ENCODE peak calls at places on chromosomes 5 and 9, in four cellular contexts. One of them, this sample, is unnamed.

GRCh38 chr9:34574632-34575031 is 14.9 kb downstream of the CNTFR start:
- DNase-seq in IMR-90: no peak
- DNase-seq in lower lobe of right lung: no peak
- DNase-seq in CD4-positive, alpha-beta T cell: no peak
- DNase-seq in this sample: no peak

GRCh38 chr9:21265421-21266189 is 25.8 kb upstream of the IFNA14 start:
- DNase-seq in IMR-90: no peak
- DNase-seq in lower lobe of right lung: no peak
- DNase-seq in CD4-positive, alpha-beta T cell: no peak
- DNase-seq in this sample: peak; percentile 37

GRCh38 chr5:56640763-56641406 is 174.5 kb upstream of the MAP3K1 start:
- DNase-seq in IMR-90: no peak
- DNase-seq in lower lobe of right lung: peak; percentile 63
- DNase-seq in CD4-positive, alpha-beta T cell: no peak
- DNase-seq in this sample: peak; percentile 20

GRCh38 chr5:13477118-13477737 is 467.3 kb downstream of the DNAH5 start:
- DNase-seq in IMR-90: peak; percentile 89
- DNase-seq in lower lobe of right lung: no peak
- DNase-seq in CD4-positive, alpha-beta T cell: no peak
- DNase-seq in this sample: peak; percentile 81

GRCh38 chr5:100623719-100624118 is 88.5 kb downstream of the FAM174A start:
- DNase-seq in IMR-90: peak; percentile 25
- DNase-seq in lower lobe of right lung: no peak
- DNase-seq in CD4-positive, alpha-beta T cell: no peak
- DNase-seq in this sample: peak; percentile 50

GRCh38 chr5:108381955-108382783 is at the start of gene FBXL17:
- DNase-seq in IMR-90: peak; percentile 90
- DNase-seq in lower lobe of right lung: peak; percentile 98
- DNase-seq in CD4-positive, alpha-beta T cell: peak; percentile 94
- DNase-seq in this sample: peak; percentile 69

GRCh38 chr5:78768781-78769380 is 120.3 kb upstream of the LHFPL2 start:
- DNase-seq in IMR-90: no peak
- DNase-seq in lower lobe of right lung: no peak
- DNase-seq in CD4-positive, alpha-beta T cell: no peak
- DNase-seq in this sample: no peak

GRCh38 chr5:151470440-151470839 is 23.0 kb downstream of the SLC36A1 start:
- DNase-seq in IMR-90: peak; percentile 81
- DNase-seq in lower lobe of right lung: no peak
- DNase-seq in CD4-positive, alpha-beta T cell: no peak
- DNase-seq in this sample: no peak

GRCh38 chr9:136693490-136694162 is 6.4 kb upstream of the AGPAT2 start:
- DNase-seq in IMR-90: peak; percentile 24
- DNase-seq in lower lobe of right lung: peak; percentile 79
- DNase-seq in CD4-positive, alpha-beta T cell: no peak
- DNase-seq in this sample: peak; percentile 83

GRCh38 chr9:137085918-137086530 is 761 bp upstream of the MAN1B1 start:
- DNase-seq in IMR-90: no peak
- DNase-seq in lower lobe of right lung: peak; percentile 71
- DNase-seq in CD4-positive, alpha-beta T cell: no peak
- DNase-seq in this sample: peak; percentile 19

GRCh38 chr9:88074931-88075330 is 63.3 kb downstream of the SPATA31C2 start:
- DNase-seq in IMR-90: no peak
- DNase-seq in lower lobe of right lung: no peak
- DNase-seq in CD4-positive, alpha-beta T cell: no peak
- DNase-seq in this sample: no peak

GRCh38 chr9:73813546-73813945 is 661.9 kb downstream of the ANXA1 start:
- DNase-seq in IMR-90: no peak
- DNase-seq in lower lobe of right lung: no peak
- DNase-seq in CD4-positive, alpha-beta T cell: no peak
- DNase-seq in this sample: no peak

GRCh38 chr5:43425965-43426364 is 13.8 kb upstream of the CCL28 start:
- DNase-seq in IMR-90: peak; percentile 80
- DNase-seq in lower lobe of right lung: no peak
- DNase-seq in CD4-positive, alpha-beta T cell: no peak
- DNase-seq in this sample: peak; percentile 88

GRCh38 chr9:97528529-97529230 is 27.2 kb downstream of the TMOD1 start:
- DNase-seq in IMR-90: no peak
- DNase-seq in lower lobe of right lung: peak; percentile 59
- DNase-seq in CD4-positive, alpha-beta T cell: no peak
- DNase-seq in this sample: no peak

GRCh38 chr5:92979716-92980115 is 601.3 kb downstream of the NR2F1-AS1 start:
- DNase-seq in IMR-90: no peak
- DNase-seq in lower lobe of right lung: no peak
- DNase-seq in CD4-positive, alpha-beta T cell: no peak
- DNase-seq in this sample: no peak

GRCh38 chr5:159337291-159337974 is 7.1 kb upstream of the IL12B start:
- DNase-seq in IMR-90: peak; percentile 73
- DNase-seq in lower lobe of right lung: no peak
- DNase-seq in CD4-positive, alpha-beta T cell: peak; percentile 46
- DNase-seq in this sample: peak; percentile 90

GRCh38 chr5:59640411-59640810 is 253.1 kb downstream of the PDE4D start:
- DNase-seq in IMR-90: no peak
- DNase-seq in lower lobe of right lung: no peak
- DNase-seq in CD4-positive, alpha-beta T cell: no peak
- DNase-seq in this sample: peak; percentile 22

GRCh38 chr5:134738963-134739661 is 764 bp downstream of the CAMLG start:
- DNase-seq in IMR-90: peak; percentile 49
- DNase-seq in lower lobe of right lung: no peak
- DNase-seq in CD4-positive, alpha-beta T cell: no peak
- DNase-seq in this sample: peak; percentile 68

GRCh38 chr5:91474201-91474600 is 91.1 kb upstream of the ARRDC3 start:
- DNase-seq in IMR-90: no peak
- DNase-seq in lower lobe of right lung: no peak
- DNase-seq in CD4-positive, alpha-beta T cell: no peak
- DNase-seq in this sample: no peak

GRCh38 chr5:128673411-128673957 is 135.4 kb upstream of the FBN2 start:
- DNase-seq in IMR-90: no peak
- DNase-seq in lower lobe of right lung: no peak
- DNase-seq in CD4-positive, alpha-beta T cell: no peak
- DNase-seq in this sample: no peak

GRCh38 chr5:159697536-159697935 is 218.7 kb upstream of the ADRA1B start:
- DNase-seq in IMR-90: no peak
- DNase-seq in lower lobe of right lung: no peak
- DNase-seq in CD4-positive, alpha-beta T cell: no peak
- DNase-seq in this sample: peak; percentile 22

GRCh38 chr9:14652729-14653377 is 40.4 kb downstream of the ZDHHC21 start:
- DNase-seq in IMR-90: peak; percentile 24
- DNase-seq in lower lobe of right lung: no peak
- DNase-seq in CD4-positive, alpha-beta T cell: no peak
- DNase-seq in this sample: peak; percentile 26

GRCh38 chr9:122806661-122807060 is 6.7 kb downstream of the OR1K1 start:
- DNase-seq in IMR-90: no peak
- DNase-seq in lower lobe of right lung: no peak
- DNase-seq in CD4-positive, alpha-beta T cell: no peak
- DNase-seq in this sample: no peak

GRCh38 chr9:116096046-116096445 is 57.5 kb upstream of the PAPPA start:
- DNase-seq in IMR-90: peak; percentile 38
- DNase-seq in lower lobe of right lung: no peak
- DNase-seq in CD4-positive, alpha-beta T cell: no peak
- DNase-seq in this sample: peak; percentile 86

GRCh38 chr5:179609834-179610108 is 13.7 kb downstream of the HNRNPH1 start:
- DNase-seq in IMR-90: no peak
- DNase-seq in lower lobe of right lung: no peak
- DNase-seq in CD4-positive, alpha-beta T cell: no peak
- DNase-seq in this sample: no peak

GRCh38 chr5:127176769-127177168 is 103.5 kb upstream of the C5orf63 start:
- DNase-seq in IMR-90: no peak
- DNase-seq in lower lobe of right lung: no peak
- DNase-seq in CD4-positive, alpha-beta T cell: no peak
- DNase-seq in this sample: no peak

GRCh38 chr5:60903356-60903755 is 41.5 kb downstream of the ERCC8 start:
- DNase-seq in IMR-90: no peak
- DNase-seq in lower lobe of right lung: no peak
- DNase-seq in CD4-positive, alpha-beta T cell: no peak
- DNase-seq in this sample: no peak

GRCh38 chr9:95127249-95128176 is 190.0 kb downstream of the FANCC start:
- DNase-seq in IMR-90: peak; percentile 71
- DNase-seq in lower lobe of right lung: peak; percentile 88
- DNase-seq in CD4-positive, alpha-beta T cell: peak; percentile 41
- DNase-seq in this sample: peak; percentile 57

GRCh38 chr5:16936150-16937022 is at the start of gene MYO10:
- DNase-seq in IMR-90: peak; percentile 80
- DNase-seq in lower lobe of right lung: peak; percentile 83
- DNase-seq in CD4-positive, alpha-beta T cell: peak; percentile 16
- DNase-seq in this sample: peak; percentile 68

GRCh38 chr9:127445851-127446719 is 5.1 kb downstream of the RPL12 start:
- DNase-seq in IMR-90: no peak
- DNase-seq in lower lobe of right lung: no peak
- DNase-seq in CD4-positive, alpha-beta T cell: no peak
- DNase-seq in this sample: no peak

GRCh38 chr5:174750720-174751119 is 26.3 kb downstream of the MSX2 start:
- DNase-seq in IMR-90: peak; percentile 67
- DNase-seq in lower lobe of right lung: no peak
- DNase-seq in CD4-positive, alpha-beta T cell: no peak
- DNase-seq in this sample: peak; percentile 37

GRCh38 chr5:14946813-14947640 is 75.4 kb upstream of the ANKH start:
- DNase-seq in IMR-90: no peak
- DNase-seq in lower lobe of right lung: no peak
- DNase-seq in CD4-positive, alpha-beta T cell: peak; percentile 25
- DNase-seq in this sample: peak; percentile 76

GRCh38 chr5:124660229-124661093 is 86.0 kb downstream of the ZNF608 start:
- DNase-seq in IMR-90: no peak
- DNase-seq in lower lobe of right lung: no peak
- DNase-seq in CD4-positive, alpha-beta T cell: no peak
- DNase-seq in this sample: peak; percentile 74

GRCh38 chr9:123080444-123080843 is 47.0 kb downstream of the GPR21 start:
- DNase-seq in IMR-90: no peak
- DNase-seq in lower lobe of right lung: no peak
- DNase-seq in CD4-positive, alpha-beta T cell: no peak
- DNase-seq in this sample: no peak

GRCh38 chr5:180718810-180719453 is 20.9 kb downstream of the OR2Y1 start:
- DNase-seq in IMR-90: peak; percentile 31
- DNase-seq in lower lobe of right lung: no peak
- DNase-seq in CD4-positive, alpha-beta T cell: peak; percentile 17
- DNase-seq in this sample: peak; percentile 28

DNA sequence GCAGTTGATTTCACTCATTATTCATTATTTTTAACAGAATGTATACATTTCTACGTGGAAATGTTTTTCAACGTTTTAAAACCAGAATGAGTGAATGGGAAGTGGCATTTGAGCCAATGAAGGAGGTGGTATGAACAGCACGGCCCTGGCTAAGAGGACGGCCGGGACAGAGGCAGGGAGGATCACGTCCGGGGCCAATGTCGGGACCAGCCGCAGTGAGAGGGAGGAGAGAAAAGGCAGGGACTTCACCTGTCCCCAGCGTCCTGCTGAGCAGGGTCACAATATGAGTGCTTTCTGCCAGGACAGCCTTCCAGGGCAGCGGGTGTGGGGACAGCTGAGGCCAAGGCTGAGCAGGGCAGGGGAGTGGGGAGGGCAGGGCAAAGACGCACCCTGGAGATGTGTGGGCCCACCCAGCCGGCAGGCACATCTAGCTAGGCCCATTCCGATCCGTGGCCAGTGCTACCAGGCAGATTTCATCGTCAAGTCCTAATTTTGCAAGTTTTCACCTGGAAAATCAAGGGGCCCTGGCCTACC is 148.0 kb upstream of the PHYKPL start:
- DNase-seq in IMR-90: no peak
- DNase-seq in lower lobe of right lung: no peak
- DNase-seq in CD4-positive, alpha-beta T cell: no peak
- DNase-seq in this sample: no peak
- TF ChIP-seq CTCF in IMR-90: no peak
- TF ChIP-seq CTCF in lower lobe of right lung: no peak
- TF ChIP-seq CTCF in CD4-positive, alpha-beta T cell: no peak
- TF ChIP-seq CTCF in this sample: no peak

GRCh38 chr9:84137968-84138367 is 157.4 kb downstream of the RMI1 start:
- DNase-seq in IMR-90: no peak
- DNase-seq in lower lobe of right lung: no peak
- DNase-seq in CD4-positive, alpha-beta T cell: no peak
- DNase-seq in this sample: peak; percentile 91

GRCh38 chr9:84138543-84138942 is 157.9 kb downstream of the RMI1 start:
- DNase-seq in IMR-90: no peak
- DNase-seq in lower lobe of right lung: no peak
- DNase-seq in CD4-positive, alpha-beta T cell: no peak
- DNase-seq in this sample: no peak

GRCh38 chr9:84140535-84141101 is 160.0 kb downstream of the RMI1 start:
- DNase-seq in IMR-90: peak; percentile 18
- DNase-seq in lower lobe of right lung: no peak
- DNase-seq in CD4-positive, alpha-beta T cell: no peak
- DNase-seq in this sample: no peak

GRCh38 chr9:84141762-84142370 is 161.3 kb downstream of the RMI1 start:
- DNase-seq in IMR-90: no peak
- DNase-seq in lower lobe of right lung: no peak
- DNase-seq in CD4-positive, alpha-beta T cell: no peak
- DNase-seq in this sample: no peak

DNA sequence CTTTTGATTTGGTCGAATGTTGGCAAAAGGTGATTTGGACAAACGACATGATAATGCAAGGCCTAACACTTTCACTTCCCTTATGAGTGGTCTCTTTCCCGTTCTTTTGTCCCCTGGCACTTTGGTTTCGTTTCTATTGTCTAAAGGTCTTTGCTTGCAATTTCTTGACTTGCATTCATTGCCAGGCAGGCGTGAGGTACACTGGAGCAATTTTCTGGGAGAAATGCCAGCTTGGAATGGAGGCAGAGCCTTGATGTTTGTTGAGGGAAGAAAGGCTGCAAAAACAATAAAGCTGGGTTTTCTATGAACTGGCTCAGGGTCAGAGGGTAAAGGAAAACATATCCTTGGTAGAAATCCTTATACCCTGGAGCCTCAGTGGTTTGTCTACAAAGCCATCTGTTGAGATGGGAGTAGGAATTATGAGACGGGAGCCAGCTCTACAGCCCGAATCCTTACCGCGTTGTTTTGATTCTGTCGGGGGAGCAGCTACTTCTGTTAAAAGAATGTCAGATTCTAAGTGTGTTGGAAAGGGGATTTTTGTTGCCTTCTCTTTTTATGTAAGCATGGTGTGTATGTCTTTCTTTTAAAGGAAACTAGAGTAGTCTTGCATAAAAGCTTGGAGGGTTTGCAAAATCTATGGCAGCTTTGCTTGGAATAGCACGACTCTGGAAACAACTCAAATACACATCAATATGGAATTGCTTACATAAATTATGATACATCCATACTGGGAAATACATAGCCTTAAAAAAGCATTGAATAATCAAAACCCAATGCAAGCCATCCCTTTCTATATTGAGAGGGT is 158.9 kb downstream of the RMI1 start:
- DNase-seq in IMR-90: peak; percentile 12
- DNase-seq in lower lobe of right lung: no peak
- DNase-seq in CD4-positive, alpha-beta T cell: no peak
- DNase-seq in this sample: peak; percentile 38
- H3K27me3 ChIP-seq in IMR-90: peaks cover 56% of the 10 kb centered on the region
- H3K27me3 ChIP-seq in lower lobe of right lung: peaks cover 37% of the 10 kb centered on the region
- H3K27me3 ChIP-seq in CD4-positive, alpha-beta T cell: peaks cover 44% of the 10 kb centered on the region
- H3K27me3 ChIP-seq in this sample: peaks cover 10% of the 10 kb centered on the region

GRCh38 chr5:154868702-154869101 is 10.3 kb downstream of the CNOT8 start:
- DNase-seq in IMR-90: peak; percentile 8
- DNase-seq in lower lobe of right lung: no peak
- DNase-seq in CD4-positive, alpha-beta T cell: no peak
- DNase-seq in this sample: no peak
- TF ChIP-seq CTCF in IMR-90: peak; percentile 19
- TF ChIP-seq CTCF in lower lobe of right lung: no peak
- TF ChIP-seq CTCF in CD4-positive, alpha-beta T cell: peak; percentile 22
- TF ChIP-seq CTCF in this sample: peak; percentile 16

GRCh38 chr9:135181336-135181735 is 93.9 kb downstream of the OLFM1 start:
- DNase-seq in IMR-90: no peak
- DNase-seq in lower lobe of right lung: no peak
- DNase-seq in CD4-positive, alpha-beta T cell: no peak
- DNase-seq in this sample: no peak
- H3K27me3 ChIP-seq in IMR-90: peaks cover 2% of the 10 kb centered on the region
- H3K27me3 ChIP-seq in lower lobe of right lung: peaks cover 26% of the 10 kb centered on the region
- H3K27me3 ChIP-seq in CD4-positive, alpha-beta T cell: no peaks in the 10 kb centered on the region
- H3K27me3 ChIP-seq in this sample: no peaks in the 10 kb centered on the region